ENCODE peak calls at places on chromosomes 2 and 18, in six cellular contexts. K, S, N, V, X and Z are unnamed samples.

GRCh38 chr2:231334179-231334930 is 61.2 kb upstream of the B3GNT7 start:
- DNase-seq in K (no peak), S (no peak), N (no peak), V (no peak), X (peak; percentile 41), Z (peak; percentile 24)

GRCh38 chr2:160703648-160704585 is 210.3 kb upstream of the RBMS1 start:
- DNase-seq in K (peak; percentile 51), S (peak; percentile 61), N (no peak), V (peak; percentile 21), X (peak; percentile 54), Z (no peak)

GRCh38 chr2:211429256-211429655 is 872.9 kb downstream of the CPS1 start:
- DNase-seq in K (no peak), S (no peak), N (no peak), V (no peak), X (no peak), Z (no peak)

GRCh38 chr2:169641464-169641863 is 52.7 kb downstream of the CFAP210 start:
- DNase-seq in K (peak; percentile 9), S (no peak), N (no peak), V (no peak), X (no peak), Z (no peak)

GRCh38 chr2:3970791-3971190 is 267.4 kb downstream of the DCDC2C start:
- DNase-seq in K (no peak), S (no peak), N (no peak), V (no peak), X (no peak), Z (no peak)

GRCh38 chr2:164824865-164825264 is 16.8 kb downstream of the COBLL1 start:
- DNase-seq in K (peak; percentile 39), S (no peak), N (no peak), V (no peak), X (no peak), Z (no peak)

GRCh38 chr2:217162533-217162932 is 302.7 kb upstream of the TNP1 start:
- DNase-seq in K (peak; percentile 98), S (peak; percentile 52), N (peak; percentile 84), V (no peak), X (no peak), Z (peak; percentile 63)

GRCh38 chr2:128037624-128038023 is 9.8 kb upstream of the SAP130 start:
- DNase-seq in K (no peak), S (no peak), N (no peak), V (no peak), X (peak; percentile 68), Z (no peak)

GRCh38 chr2:56985609-56986008 is 801.8 kb downstream of the CCDC85A start:
- DNase-seq in K (no peak), S (no peak), N (no peak), V (no peak), X (no peak), Z (no peak)

GRCh38 chr18:48780151-48781001 is 170.4 kb downstream of the SMAD7 start:
- DNase-seq in K (no peak), S (no peak), N (no peak), V (no peak), X (no peak), Z (no peak)

GRCh38 chr2:47561906-47562305 is 158.9 kb downstream of the MSH2 start:
- DNase-seq in K (no peak), S (no peak), N (no peak), V (no peak), X (peak; percentile 54), Z (no peak)

GRCh38 chr18:62979172-62979571 is 263.8 kb downstream of the PHLPP1 start:
- DNase-seq in K (peak; percentile 94), S (no peak), N (peak; percentile 90), V (peak; percentile 44), X (no peak), Z (peak; percentile 61)

GRCh38 chr2:168915433-168916328 is 14.6 kb downstream of the G6PC2 start:
- DNase-seq in K (no peak), S (no peak), N (no peak), V (no peak), X (no peak), Z (no peak)

GRCh38 chr2:28565720-28566295 is 69.9 kb downstream of the PLB1 start:
- DNase-seq in K (no peak), S (no peak), N (no peak), V (no peak), X (no peak), Z (no peak)

GRCh38 chr18:50627594-50628542 is 68.0 kb downstream of the MAPK4 start:
- DNase-seq in K (no peak), S (no peak), N (no peak), V (peak; percentile 29), X (peak; percentile 33), Z (no peak)

GRCh38 chr2:17538844-17539554 is 1.5 kb upstream of the VSNL1 start:
- DNase-seq in K (peak; percentile 38), S (peak; percentile 59), N (no peak), V (peak; percentile 58), X (peak; percentile 88), Z (no peak)

GRCh38 chr2:5188636-5189035 is 503.5 kb upstream of the SOX11 start:
- DNase-seq in K (peak; percentile 37), S (no peak), N (no peak), V (no peak), X (no peak), Z (no peak)

GRCh38 chr2:9076755-9077154 is 73.3 kb upstream of the MBOAT2 start:
- DNase-seq in K (no peak), S (no peak), N (no peak), V (no peak), X (no peak), Z (no peak)

GRCh38 chr2:66489433-66489832 is 54.5 kb downstream of the MEIS1 start:
- DNase-seq in K (no peak), S (no peak), N (no peak), V (no peak), X (no peak), Z (no peak)

GRCh38 chr2:230067990-230068657 is 600 bp downstream of the SLC16A14 start:
- DNase-seq in K (peak; percentile 40), S (peak; percentile 72), N (peak; percentile 45), V (peak; percentile 23), X (peak; percentile 89), Z (no peak)

GRCh38 chr18:34738173-34738894 is 28.2 kb downstream of the DTNA start:
- DNase-seq in K (peak; percentile 24), S (no peak), N (no peak), V (no peak), X (no peak), Z (no peak)

GRCh38 chr2:101399001-101399794 is 11.9 kb upstream of the CREG2 start:
- DNase-seq in K (no peak), S (no peak), N (no peak), V (no peak), X (no peak), Z (no peak)

GRCh38 chr2:2757764-2758163 is 426.7 kb upstream of the MYT1L start:
- DNase-seq in K (no peak), S (no peak), N (no peak), V (no peak), X (no peak), Z (no peak)

GRCh38 chr2:64769392-64770044 is 115.8 kb upstream of the SERTAD2 start:
- DNase-seq in K (no peak), S (no peak), N (no peak), V (no peak), X (no peak), Z (no peak)

GRCh38 chr18:43596106-43596712 is 318.9 kb upstream of the SYT4 start:
- DNase-seq in K (peak; percentile 36), S (no peak), N (peak; percentile 32), V (no peak), X (no peak), Z (no peak)

GRCh38 chr2:180291060-180291459 is 284.0 kb upstream of the CWC22 start:
- DNase-seq in K (no peak), S (no peak), N (no peak), V (no peak), X (no peak), Z (no peak)

GRCh38 chr18:9951022-9951859 is 37.4 kb downstream of the VAPA start:
- DNase-seq in K (peak; percentile 79), S (no peak), N (peak; percentile 27), V (no peak), X (peak; percentile 78), Z (no peak)

GRCh38 chr2:38875227-38875575 is 533 bp downstream of the DHX57 start:
- DNase-seq in K (no peak), S (no peak), N (peak; percentile 1), V (no peak), X (no peak), Z (no peak)

GRCh38 chr18:63511285-63511684 is 30.9 kb upstream of the SERPINB12 start:
- DNase-seq in K (peak; percentile 61), S (no peak), N (peak; percentile 11), V (no peak), X (peak; percentile 89), Z (no peak)

GRCh38 chr2:191020742-191021381 is 6.9 kb upstream of the STAT1 start:
- DNase-seq in K (peak; percentile 91), S (peak; percentile 49), N (no peak), V (peak; percentile 68), X (no peak), Z (no peak)

GRCh38 chr2:101251844-101252407 is 760 bp upstream of the CNOT11 start:
- DNase-seq in K (no peak), S (no peak), N (peak; percentile 14), V (no peak), X (peak; percentile 79), Z (no peak)

GRCh38 chr2:127703282-127703681 is 2.0 kb downstream of the SFT2D3 start:
- DNase-seq in K (no peak), S (no peak), N (no peak), V (no peak), X (no peak), Z (no peak)

GRCh38 chr18:37965572-37965970 is 400.0 kb upstream of the CELF4 start:
- DNase-seq in K (no peak), S (no peak), N (no peak), V (no peak), X (no peak), Z (no peak)

GRCh38 chr2:27041708-27042107 is 8.9 kb downstream of the TMEM214 start:
- DNase-seq in K (no peak), S (no peak), N (no peak), V (no peak), X (no peak), Z (no peak)

GRCh38 chr2:31267437-31268120 is 33.6 kb downstream of the EHD3 start:
- DNase-seq in K (no peak), S (no peak), N (no peak), V (no peak), X (no peak), Z (no peak)

GRCh38 chr2:71923887-71924533 is 223.7 kb downstream of the CYP26B1 start:
- DNase-seq in K (peak; percentile 66), S (no peak), N (peak; percentile 50), V (peak; percentile 71), X (peak; percentile 94), Z (no peak)

GRCh38 chr2:108215794-108216211 is 24.0 kb upstream of the SULT1C3 start:
- DNase-seq in K (peak; percentile 65), S (no peak), N (no peak), V (peak; percentile 20), X (peak; percentile 65), Z (no peak)

GRCh38 chr2:132479140-132479539 is 62.5 kb downstream of the GPR39 start:
- DNase-seq in K (no peak), S (no peak), N (no peak), V (no peak), X (no peak), Z (no peak)

GRCh38 chr2:237888389-237888788 is 29.0 kb downstream of the RAMP1 start:
- DNase-seq in K (peak; percentile 78), S (no peak), N (no peak), V (no peak), X (no peak), Z (no peak)